ENCODE peak calls at places on chromosome 2, in four cellular contexts. One of them, this sample, is unnamed.

GRCh38 chr2:207960911-207961310 is 64.4 kb downstream of the PLEKHM3 start:
- DNase-seq in effector memory CD4-positive, alpha-beta T cell: no peak
- DNase-seq in CD8-positive, alpha-beta T cell: no peak
- DNase-seq in endodermal cell: no peak
- DNase-seq in this sample: no peak

GRCh38 chr2:231716641-231717280 is 8.4 kb downstream of the PTMA start:
- DNase-seq in CD8-positive, alpha-beta T cell: no peak
- DNase-seq in effector memory CD4-positive, alpha-beta T cell: no peak
- DNase-seq in endodermal cell: no peak
- DNase-seq in this sample: no peak

GRCh38 chr2:239763433-239764097 is 261.6 kb downstream of the NDUFA10 start:
- DNase-seq in effector memory CD4-positive, alpha-beta T cell: no peak
- DNase-seq in CD8-positive, alpha-beta T cell: no peak
- DNase-seq in endodermal cell: peak; percentile 75
- DNase-seq in this sample: no peak

GRCh38 chr2:50344509-50345106 is 687.3 kb downstream of the NRXN1 start:
- DNase-seq in CD8-positive, alpha-beta T cell: no peak
- DNase-seq in endodermal cell: peak; percentile 73
- DNase-seq in effector memory CD4-positive, alpha-beta T cell: no peak
- DNase-seq in this sample: no peak

GRCh38 chr2:147713349-147713748 is 131.5 kb upstream of the ACVR2A start:
- DNase-seq in CD8-positive, alpha-beta T cell: no peak
- DNase-seq in endodermal cell: no peak
- DNase-seq in effector memory CD4-positive, alpha-beta T cell: no peak
- DNase-seq in this sample: no peak

GRCh38 chr2:150475479-150476212 is 11.8 kb downstream of the RND3 start:
- DNase-seq in CD8-positive, alpha-beta T cell: no peak
- DNase-seq in endodermal cell: no peak
- DNase-seq in effector memory CD4-positive, alpha-beta T cell: no peak
- DNase-seq in this sample: no peak

GRCh38 chr2:60461421-60462108 is 91.9 kb downstream of the BCL11A start:
- DNase-seq in CD8-positive, alpha-beta T cell: no peak
- DNase-seq in endodermal cell: no peak
- DNase-seq in effector memory CD4-positive, alpha-beta T cell: no peak
- DNase-seq in this sample: no peak

GRCh38 chr2:195694553-195694952 is 37.5 kb downstream of the SLC39A10 start:
- DNase-seq in effector memory CD4-positive, alpha-beta T cell: no peak
- DNase-seq in endodermal cell: no peak
- DNase-seq in CD8-positive, alpha-beta T cell: no peak
- DNase-seq in this sample: peak; percentile 11

GRCh38 chr2:101089419-101089818 is 61.8 kb downstream of the TBC1D8 start:
- DNase-seq in CD8-positive, alpha-beta T cell: no peak
- DNase-seq in endodermal cell: no peak
- DNase-seq in effector memory CD4-positive, alpha-beta T cell: no peak
- DNase-seq in this sample: no peak

GRCh38 chr2:162006326-162006725 is 67.7 kb downstream of the DPP4 start:
- DNase-seq in CD8-positive, alpha-beta T cell: no peak
- DNase-seq in effector memory CD4-positive, alpha-beta T cell: no peak
- DNase-seq in endodermal cell: no peak
- DNase-seq in this sample: no peak

GRCh38 chr2:105612049-105612448 is 132.7 kb upstream of the NCK2 start:
- DNase-seq in endodermal cell: no peak
- DNase-seq in CD8-positive, alpha-beta T cell: no peak
- DNase-seq in effector memory CD4-positive, alpha-beta T cell: no peak
- DNase-seq in this sample: no peak

GRCh38 chr2:9138507-9139085 is 68.0 kb upstream of the ASAP2 start:
- DNase-seq in effector memory CD4-positive, alpha-beta T cell: no peak
- DNase-seq in endodermal cell: peak; percentile 91
- DNase-seq in CD8-positive, alpha-beta T cell: no peak
- DNase-seq in this sample: peak; percentile 65

GRCh38 chr2:226354434-226354833 is 445.2 kb downstream of the IRS1 start:
- DNase-seq in endodermal cell: no peak
- DNase-seq in CD8-positive, alpha-beta T cell: no peak
- DNase-seq in effector memory CD4-positive, alpha-beta T cell: no peak
- DNase-seq in this sample: no peak

GRCh38 chr2:214135966-214136365 is 274.9 kb upstream of the VWC2L start:
- DNase-seq in endodermal cell: no peak
- DNase-seq in CD8-positive, alpha-beta T cell: no peak
- DNase-seq in effector memory CD4-positive, alpha-beta T cell: no peak
- DNase-seq in this sample: no peak

GRCh38 chr2:64400103-64400728 is 53.7 kb upstream of the LGALSL start:
- DNase-seq in effector memory CD4-positive, alpha-beta T cell: no peak
- DNase-seq in endodermal cell: no peak
- DNase-seq in CD8-positive, alpha-beta T cell: no peak
- DNase-seq in this sample: no peak

GRCh38 chr2:36329746-36330145 is 25.8 kb upstream of the CRIM1 start:
- DNase-seq in effector memory CD4-positive, alpha-beta T cell: no peak
- DNase-seq in endodermal cell: no peak
- DNase-seq in CD8-positive, alpha-beta T cell: no peak
- DNase-seq in this sample: no peak

GRCh38 chr2:173159794-173160463 is 84.3 kb downstream of the MAP3K20 start:
- DNase-seq in effector memory CD4-positive, alpha-beta T cell: no peak
- DNase-seq in CD8-positive, alpha-beta T cell: no peak
- DNase-seq in endodermal cell: peak; percentile 50
- DNase-seq in this sample: no peak

GRCh38 chr2:101675512-101675911 is 22.0 kb upstream of the MAP4K4 start:
- DNase-seq in effector memory CD4-positive, alpha-beta T cell: no peak
- DNase-seq in endodermal cell: no peak
- DNase-seq in CD8-positive, alpha-beta T cell: no peak
- DNase-seq in this sample: no peak

GRCh38 chr2:168699834-168700417 is 102.5 kb upstream of the NOSTRIN start:
- DNase-seq in endodermal cell: no peak
- DNase-seq in effector memory CD4-positive, alpha-beta T cell: no peak
- DNase-seq in CD8-positive, alpha-beta T cell: no peak
- DNase-seq in this sample: no peak

GRCh38 chr2:23824777-23825212 is 102.1 kb downstream of the ATAD2B start:
- DNase-seq in effector memory CD4-positive, alpha-beta T cell: no peak
- DNase-seq in CD8-positive, alpha-beta T cell: no peak
- DNase-seq in endodermal cell: peak; percentile 50
- DNase-seq in this sample: peak; percentile 23

GRCh38 chr2:61268249-61268648 is 106.3 kb downstream of the C2orf74 start:
- DNase-seq in CD8-positive, alpha-beta T cell: no peak
- DNase-seq in effector memory CD4-positive, alpha-beta T cell: no peak
- DNase-seq in endodermal cell: no peak
- DNase-seq in this sample: no peak

GRCh38 chr2:103167599-103167998 is 405.8 kb downstream of the TMEM182 start:
- DNase-seq in CD8-positive, alpha-beta T cell: no peak
- DNase-seq in endodermal cell: no peak
- DNase-seq in effector memory CD4-positive, alpha-beta T cell: no peak
- DNase-seq in this sample: no peak

GRCh38 chr2:195489101-195489500 is 167.9 kb upstream of the SLC39A10 start:
- DNase-seq in CD8-positive, alpha-beta T cell: no peak
- DNase-seq in endodermal cell: no peak
- DNase-seq in effector memory CD4-positive, alpha-beta T cell: no peak
- DNase-seq in this sample: no peak

GRCh38 chr2:36478332-36478738 is 119.6 kb downstream of the FEZ2 start:
- DNase-seq in effector memory CD4-positive, alpha-beta T cell: no peak
- DNase-seq in endodermal cell: no peak
- DNase-seq in CD8-positive, alpha-beta T cell: no peak
- DNase-seq in this sample: no peak

GRCh38 chr2:238994432-238994831 is 146.5 kb downstream of the TWIST2 start:
- DNase-seq in CD8-positive, alpha-beta T cell: no peak
- DNase-seq in effector memory CD4-positive, alpha-beta T cell: no peak
- DNase-seq in endodermal cell: no peak
- DNase-seq in this sample: no peak

GRCh38 chr2:215479121-215479520 is 43.3 kb upstream of the FN1 start:
- DNase-seq in CD8-positive, alpha-beta T cell: no peak
- DNase-seq in effector memory CD4-positive, alpha-beta T cell: no peak
- DNase-seq in endodermal cell: no peak
- DNase-seq in this sample: no peak

GRCh38 chr2:72896446-72896845 is 9.2 kb downstream of the SPR start:
- DNase-seq in endodermal cell: no peak
- DNase-seq in CD8-positive, alpha-beta T cell: no peak
- DNase-seq in effector memory CD4-positive, alpha-beta T cell: no peak
- DNase-seq in this sample: no peak
- H3K27me3 ChIP-seq in endodermal cell: peaks cover 47% of the 10 kb centered on the region
- H3K27me3 ChIP-seq in CD8-positive, alpha-beta T cell: peaks cover 4% of the 10 kb centered on the region
- H3K27me3 ChIP-seq in effector memory CD4-positive, alpha-beta T cell: peaks cover 12% of the 10 kb centered on the region
- H3K27me3 ChIP-seq in this sample: peaks cover 4% of the 10 kb centered on the region

GRCh38 chr2:85757860-85758259 is 4.1 kb downstream of the ATOH8 start:
- DNase-seq in effector memory CD4-positive, alpha-beta T cell: no peak
- DNase-seq in endodermal cell: no peak
- DNase-seq in CD8-positive, alpha-beta T cell: no peak
- DNase-seq in this sample: no peak

GRCh38 chr2:85756822-85757435 is 3.1 kb downstream of the ATOH8 start:
- DNase-seq in CD8-positive, alpha-beta T cell: no peak
- DNase-seq in endodermal cell: no peak
- DNase-seq in effector memory CD4-positive, alpha-beta T cell: no peak
- DNase-seq in this sample: no peak

GRCh38 chr2:85755122-85756027 is 1.6 kb downstream of the ATOH8 start:
- DNase-seq in endodermal cell: no peak
- DNase-seq in effector memory CD4-positive, alpha-beta T cell: no peak
- DNase-seq in CD8-positive, alpha-beta T cell: no peak
- DNase-seq in this sample: no peak

GRCh38 chr2:85754313-85755095 is 713 bp downstream of the ATOH8 start:
- DNase-seq in effector memory CD4-positive, alpha-beta T cell: no peak
- DNase-seq in endodermal cell: peak; percentile 89
- DNase-seq in CD8-positive, alpha-beta T cell: no peak
- DNase-seq in this sample: peak; percentile 43

DNA sequence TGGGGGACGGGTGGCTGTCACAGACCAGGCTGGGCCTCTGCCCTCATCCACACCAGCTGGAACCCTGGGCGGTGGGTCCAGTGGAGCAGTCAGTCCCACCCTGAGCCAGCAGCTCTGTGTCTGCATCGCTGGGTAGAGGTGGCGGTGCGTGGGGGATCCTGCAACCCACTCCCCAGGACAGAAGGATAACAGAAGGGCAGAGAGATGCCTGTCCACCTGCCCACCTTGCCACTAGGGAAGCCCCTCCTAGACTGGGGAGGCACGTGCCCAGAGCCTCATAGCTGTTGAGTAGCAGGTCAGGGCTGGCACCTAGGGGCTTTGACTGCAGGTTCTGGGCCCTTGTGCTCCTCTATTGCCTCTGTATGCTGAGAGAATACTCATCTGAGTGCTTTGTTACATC is 2.4 kb downstream of the ATOH8 start:
- DNase-seq in effector memory CD4-positive, alpha-beta T cell: no peak
- DNase-seq in CD8-positive, alpha-beta T cell: no peak
- DNase-seq in endodermal cell: no peak
- DNase-seq in this sample: no peak
- H3K27me3 ChIP-seq in effector memory CD4-positive, alpha-beta T cell: peaks cover 52% of the 10 kb centered on the region
- H3K27me3 ChIP-seq in CD8-positive, alpha-beta T cell: peaks cover 28% of the 10 kb centered on the region
- H3K27me3 ChIP-seq in endodermal cell: peaks cover 62% of the 10 kb centered on the region
- H3K27me3 ChIP-seq in this sample: peaks cover 80% of the 10 kb centered on the region

GRCh38 chr2:198282061-198282460 is 477.7 kb downstream of the PLCL1 start:
- DNase-seq in effector memory CD4-positive, alpha-beta T cell: no peak
- DNase-seq in endodermal cell: no peak
- DNase-seq in CD8-positive, alpha-beta T cell: no peak
- DNase-seq in this sample: no peak
- H3K27me3 ChIP-seq in effector memory CD4-positive, alpha-beta T cell: no peaks in the 10 kb centered on the region
- H3K27me3 ChIP-seq in endodermal cell: peaks cover 17% of the 10 kb centered on the region
- H3K27me3 ChIP-seq in CD8-positive, alpha-beta T cell: no peaks in the 10 kb centered on the region
- H3K27me3 ChIP-seq in this sample: peaks cover 7% of the 10 kb centered on the region

GRCh38 chr2:7971248-7971647 is 710.6 kb upstream of the ID2 start:
- DNase-seq in effector memory CD4-positive, alpha-beta T cell: no peak
- DNase-seq in endodermal cell: no peak
- DNase-seq in CD8-positive, alpha-beta T cell: no peak
- DNase-seq in this sample: no peak

GRCh38 chr2:7974086-7974485 is 707.8 kb upstream of the ID2 start:
- DNase-seq in CD8-positive, alpha-beta T cell: no peak
- DNase-seq in effector memory CD4-positive, alpha-beta T cell: no peak
- DNase-seq in endodermal cell: no peak
- DNase-seq in this sample: no peak

GRCh38 chr2:7972670-7973069 is 709.2 kb upstream of the ID2 start:
- DNase-seq in effector memory CD4-positive, alpha-beta T cell: no peak
- DNase-seq in CD8-positive, alpha-beta T cell: no peak
- DNase-seq in endodermal cell: no peak
- DNase-seq in this sample: no peak

GRCh38 chr2:7977900-7978299 is 704.0 kb upstream of the ID2 start:
- DNase-seq in CD8-positive, alpha-beta T cell: no peak
- DNase-seq in endodermal cell: no peak
- DNase-seq in effector memory CD4-positive, alpha-beta T cell: no peak
- DNase-seq in this sample: no peak

GRCh38 chr2:7974936-7975335 is 706.9 kb upstream of the ID2 start:
- DNase-seq in CD8-positive, alpha-beta T cell: no peak
- DNase-seq in effector memory CD4-positive, alpha-beta T cell: no peak
- DNase-seq in endodermal cell: no peak
- DNase-seq in this sample: no peak
- H3K27me3 ChIP-seq in CD8-positive, alpha-beta T cell: no peaks in the 10 kb centered on the region
- H3K27me3 ChIP-seq in effector memory CD4-positive, alpha-beta T cell: no peaks in the 10 kb centered on the region
- H3K27me3 ChIP-seq in endodermal cell: no peaks in the 10 kb centered on the region
- H3K27me3 ChIP-seq in this sample: peaks cover 38% of the 10 kb centered on the region

GRCh38 chr2:176079285-176079830 is 4.4 kb downstream of the EVX2 start:
- DNase-seq in effector memory CD4-positive, alpha-beta T cell: no peak
- DNase-seq in endodermal cell: peak; percentile 71
- DNase-seq in CD8-positive, alpha-beta T cell: no peak
- DNase-seq in this sample: peak; percentile 27
- H3K27me3 ChIP-seq in effector memory CD4-positive, alpha-beta T cell: peaks cover 79% of the 10 kb centered on the region
- H3K27me3 ChIP-seq in endodermal cell: peaks cover 97% of the 10 kb centered on the region
- H3K27me3 ChIP-seq in CD8-positive, alpha-beta T cell: peaks cover 84% of the 10 kb centered on the region
- H3K27me3 ChIP-seq in this sample: peaks cover 68% of the 10 kb centered on the region

DNA sequence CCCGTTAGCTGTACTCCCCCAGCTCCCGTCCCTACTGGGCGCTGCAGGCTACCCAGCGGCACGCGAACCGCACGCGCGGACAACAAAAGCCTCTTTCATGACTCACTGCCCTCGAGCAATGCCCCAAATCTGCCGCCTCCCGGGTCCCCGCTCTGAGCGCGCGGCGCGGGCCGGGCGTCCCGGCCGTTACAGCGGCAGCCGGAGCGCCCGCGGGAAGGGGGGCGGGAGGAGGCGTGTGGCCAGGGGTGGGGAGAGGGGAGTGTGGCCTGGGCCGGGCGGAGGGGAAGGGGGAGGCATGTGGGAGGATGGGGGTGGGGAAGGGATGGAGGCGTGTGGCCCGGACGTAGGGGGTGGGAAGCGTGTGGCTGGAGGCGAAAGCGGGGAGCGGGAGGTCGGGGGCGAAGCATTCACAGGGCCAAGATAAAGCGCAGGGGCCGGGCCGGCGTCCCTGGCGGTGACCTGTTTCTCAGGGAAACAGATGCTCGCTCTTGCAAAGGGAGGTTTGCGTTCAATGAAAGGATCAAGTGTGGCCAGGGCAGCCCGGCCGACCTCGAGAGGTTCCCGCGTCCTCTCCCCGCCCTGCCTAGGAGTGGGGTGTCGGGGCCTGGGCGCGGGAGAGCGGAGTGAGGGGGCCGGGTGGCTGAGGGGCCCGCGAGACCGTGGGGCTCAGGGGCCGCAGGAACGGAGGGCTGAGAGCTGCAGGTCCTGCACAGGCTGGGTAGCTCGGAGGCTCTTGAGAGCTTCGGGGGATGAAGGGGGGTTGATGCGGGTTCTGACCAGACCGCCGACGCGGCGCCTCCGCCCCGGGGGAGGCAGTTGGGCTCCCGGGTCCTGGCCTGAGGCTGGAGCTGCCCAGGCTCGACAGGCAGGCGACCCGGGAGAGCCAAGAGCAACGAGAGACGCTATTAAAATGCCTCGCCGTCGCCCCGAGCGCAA is 3.5 kb upstream of the NEUROD1 start:
- DNase-seq in CD8-positive, alpha-beta T cell: no peak
- DNase-seq in effector memory CD4-positive, alpha-beta T cell: no peak
- DNase-seq in endodermal cell: peak; percentile 86
- DNase-seq in this sample: peak; percentile 21
- H3K27me3 ChIP-seq in CD8-positive, alpha-beta T cell: peaks cover 41% of the 10 kb centered on the region
- H3K27me3 ChIP-seq in effector memory CD4-positive, alpha-beta T cell: peaks cover 61% of the 10 kb centered on the region
- H3K27me3 ChIP-seq in endodermal cell: peaks cover 100% of the 10 kb centered on the region
- H3K27me3 ChIP-seq in this sample: peaks cover 46% of the 10 kb centered on the region

This sample was measured in K562.